ENCODE peak calls at places on chromosomes 4 and X, in ten cellular contexts. P is WTC11; V is choroid plexus epithelial cell; F is MCF 10A; Z is fibroblast of lung; E is A673; W is testis; R is transverse colon; K is MM.1S; O is CD4-positive, alpha-beta T cell. X is an unnamed sample.

GRCh38 chr4:139234258-139234657 is 45.8 kb downstream of the MGARP start:
- DNase-seq in P (no peak), V (no peak), F (no peak), Z (no peak), E (no peak), W (no peak), R (no peak), K (no peak), O (no peak), X (no peak)

GRCh38 chr4:155948541-155948940 is 5.1 kb downstream of the CTSO start:
- DNase-seq in P (no peak), V (peak; percentile 72), F (no peak), Z (peak; percentile 90), E (no peak), W (no peak), R (no peak), K (no peak), O (no peak), X (no peak)

GRCh38 chrX:124042042-124042441 is 80.5 kb downstream of the STAG2 start:
- DNase-seq in P (no peak), V (no peak), F (no peak), Z (no peak), E (no peak), W (no peak), R (no peak), K (no peak), O (no peak), X (no peak)

GRCh38 chr4:163941221-163941865 is 446.9 kb downstream of the TMA16 start:
- DNase-seq in P (no peak), V (no peak), F (peak; percentile 5), Z (peak; percentile 12), E (no peak), W (no peak), R (no peak), K (no peak), O (no peak), X (no peak)

GRCh38 chr4:98669577-98669976 is 11.2 kb upstream of the TSPAN5 start:
- DNase-seq in P (no peak), V (no peak), F (no peak), Z (no peak), E (no peak), W (no peak), R (no peak), K (no peak), O (no peak), X (no peak)

GRCh38 chrX:151082077-151082948 is 94.1 kb upstream of the GPR50 start:
- DNase-seq in P (peak; percentile 66), V (peak; percentile 48), F (peak; percentile 56), Z (peak; percentile 35), E (peak; percentile 74), W (peak; percentile 79), R (peak; percentile 53), K (peak; percentile 57), O (peak; percentile 45), X (no peak)

GRCh38 chr4:107780665-107781064 is 44.1 kb upstream of the SGMS2 start:
- DNase-seq in P (peak; percentile 26), V (no peak), F (no peak), Z (peak; percentile 7), E (peak; percentile 25), W (peak; percentile 20), R (no peak), K (no peak), O (no peak), X (no peak)

GRCh38 chrX:46180258-46180687 is 364.9 kb downstream of the ZNF674 start:
- DNase-seq in P (no peak), V (peak; percentile 67), F (peak; percentile 46), Z (peak; percentile 98), E (peak; percentile 88), W (no peak), R (no peak), K (peak; percentile 6), O (no peak), X (no peak)

GRCh38 chr4:21469438-21470032 is 479.0 kb downstream of the KCNIP4 start:
- DNase-seq in P (no peak), V (peak; percentile 57), F (peak; percentile 47), Z (peak; percentile 14), E (peak; percentile 23), W (no peak), R (no peak), K (peak; percentile 9), O (no peak), X (no peak)

GRCh38 chrX:107714196-107714811 is 61.3 kb downstream of the TSC22D3 start:
- DNase-seq in P (no peak), V (peak; percentile 57), F (no peak), Z (no peak), E (no peak), W (no peak), R (peak; percentile 16), K (no peak), O (no peak), X (no peak)

GRCh38 chr4:109966891-109967481 is 54.3 kb downstream of the EGF start:
- DNase-seq in P (no peak), V (no peak), F (no peak), Z (no peak), E (no peak), W (no peak), R (no peak), K (no peak), O (no peak), X (no peak)

GRCh38 chr4:184664445-184665210 is 15.1 kb downstream of the PRIMPOL start:
- DNase-seq in P (no peak), V (peak; percentile 56), F (peak; percentile 15), Z (peak; percentile 15), E (peak; percentile 48), W (no peak), R (no peak), K (no peak), O (no peak), X (no peak)

GRCh38 chrX:122625821-122626220 is 558.3 kb upstream of the GRIA3 start:
- DNase-seq in P (no peak), V (peak; percentile 35), F (peak; percentile 35), Z (peak; percentile 87), E (no peak), W (no peak), R (no peak), K (no peak), O (no peak), X (no peak)

GRCh38 chr4:186839122-186840037 is 115.7 kb upstream of the FAT1 start:
- DNase-seq in P (no peak), V (peak; percentile 91), F (peak; percentile 48), Z (peak; percentile 86), E (peak; percentile 29), W (peak; percentile 16), R (no peak), K (peak; percentile 53), O (no peak), X (no peak)

GRCh38 chr4:99634742-99635360 is 22.8 kb downstream of the C4orf54 start:
- DNase-seq in P (no peak), V (no peak), F (no peak), Z (no peak), E (no peak), W (no peak), R (no peak), K (no peak), O (no peak), X (no peak)

DNA sequence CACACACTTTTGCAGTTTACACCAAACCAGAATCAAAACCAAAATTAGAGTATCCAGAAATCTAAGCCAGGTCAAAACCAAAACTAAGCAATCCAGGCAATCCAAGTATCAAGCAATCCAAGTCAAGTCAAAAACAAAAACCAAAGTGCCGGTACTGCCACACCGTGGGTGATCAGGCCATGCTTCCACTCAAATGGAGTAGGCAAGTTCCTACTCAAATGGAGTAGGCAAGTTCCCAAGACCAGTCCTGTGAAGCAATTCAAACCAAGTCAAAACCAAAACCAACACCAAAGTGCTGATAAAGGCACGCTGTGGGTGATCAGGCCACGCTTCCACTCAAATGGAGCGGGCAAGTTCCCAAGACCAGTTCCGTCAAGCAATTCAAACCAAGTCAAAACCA is 31.3 kb downstream of the MID1 start:
- DNase-seq in P (no peak), V (no peak), F (no peak), Z (no peak), E (no peak), W (no peak), R (no peak), K (no peak), O (no peak), X (no peak)
- TF ChIP-seq CTCF in P (no peak), V (no peak), F (no peak), Z (no peak), E (no peak), W (no peak), R (no peak), K (no peak), O (no peak), X (no peak)

DNA sequence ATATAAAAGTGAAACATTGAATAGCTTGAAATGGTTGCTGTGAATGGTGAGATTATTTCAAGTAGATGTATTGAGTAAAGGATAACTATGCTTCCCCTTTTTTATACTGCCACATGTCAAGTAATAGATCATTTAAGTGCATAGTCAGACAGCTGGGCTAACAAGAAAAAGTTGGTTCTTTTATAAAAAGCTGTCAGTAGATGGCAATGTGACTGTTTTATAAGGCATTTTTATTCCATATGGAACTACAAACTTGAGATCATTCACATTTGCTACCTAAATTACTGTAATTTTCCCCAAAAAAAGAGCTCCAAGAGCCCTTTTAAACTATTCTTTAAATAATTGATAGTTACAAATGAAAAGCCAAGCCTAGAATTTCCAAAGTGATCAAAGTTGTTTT is 831.0 kb downstream of the C4orf33 start:
- DNase-seq in P (no peak), V (peak; percentile 3), F (peak; percentile 21), Z (no peak), E (peak; percentile 52), W (no peak), R (no peak), K (peak; percentile 14), O (no peak), X (no peak)
- TF ChIP-seq CTCF in P (no peak), V (no peak), F (peak; percentile 31), Z (no peak), E (peak; percentile 46), W (no peak), R (no peak), K (peak; percentile 32), O (no peak), X (peak; percentile 81)

DNA sequence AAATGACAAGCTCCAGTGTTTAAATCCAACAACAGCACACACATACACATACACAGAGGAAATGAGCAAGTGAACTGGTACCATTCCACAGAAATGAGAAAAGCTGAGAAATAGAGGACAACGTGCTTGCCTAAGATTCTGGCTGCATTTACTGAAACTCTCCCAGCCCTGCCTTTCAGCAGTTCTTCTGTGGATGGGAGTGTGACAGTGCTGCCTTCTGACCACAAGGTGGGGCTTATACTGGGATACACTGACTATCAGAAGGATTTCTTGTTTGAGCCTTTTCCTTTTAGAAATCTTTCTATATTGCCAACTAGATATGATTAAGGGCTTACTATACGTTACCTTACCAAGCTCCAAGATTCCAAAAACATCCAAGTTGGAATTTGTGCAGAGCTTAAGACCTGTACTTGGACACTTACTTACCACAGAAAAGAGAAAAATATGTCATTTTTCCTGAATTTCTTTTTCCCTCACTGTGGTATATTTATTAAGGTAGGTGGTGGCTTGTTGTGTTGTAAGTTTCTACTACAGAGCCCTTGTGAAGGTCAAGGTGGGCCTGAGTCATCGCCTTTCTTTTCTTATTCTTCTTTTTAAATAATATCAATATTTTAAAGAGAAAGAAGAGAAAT is 10.7 kb upstream of the CXCL8 start:
- DNase-seq in P (peak; percentile 60), V (peak; percentile 96), F (peak; percentile 81), Z (peak; percentile 69), E (peak; percentile 63), W (peak; percentile 70), R (peak; percentile 67), K (peak; percentile 70), O (no peak), X (no peak)
- TF ChIP-seq CTCF in P (peak; percentile 66), V (peak; percentile 95), F (peak; percentile 72), Z (peak; percentile 98), E (peak; percentile 69), W (peak; percentile 46), R (peak; percentile 81), K (peak; percentile 86), O (peak; percentile 33), X (peak; percentile 90)

GRCh38 chrX:88135735-88136134 is 611.3 kb upstream of the CPXCR1 start:
- DNase-seq in P (no peak), V (peak; percentile 1), F (peak; percentile 13), Z (no peak), E (peak; percentile 9), W (no peak), R (no peak), K (peak; percentile 28), O (no peak), X (no peak)
- TF ChIP-seq CTCF in P (no peak), V (no peak), F (peak; percentile 19), Z (no peak), E (peak; percentile 38), W (no peak), R (no peak), K (peak; percentile 41), O (no peak), X (peak; percentile 67)

X was measured in chondrocyte.